ENCODE peak calls at places on chromosome 13, in five cellular contexts. Y, F, A, B and V are unnamed samples.

GRCh38 chr13:74683411-74683810 is 549.2 kb upstream of the KLF12 start:
- DNase-seq in A (no peak), B (no peak), Y (no peak), F (no peak), V (no peak)

GRCh38 chr13:99033814-99034213 is 56.0 kb upstream of the DOCK9 start:
- DNase-seq in A (peak), B (no peak), F (peak), Y (no peak), V (no peak)

GRCh38 chr13:49635599-49636433 is 7.5 kb downstream of the ARL11 start:
- DNase-seq in A (no peak), Y (no peak), F (no peak), B (no peak), V (no peak)

GRCh38 chr13:62278271-62278670 is 862.6 kb upstream of the PCDH20 start:
- DNase-seq in B (no peak), A (no peak), F (no peak), Y (no peak), V (no peak)

GRCh38 chr13:35252536-35253205 is 223.8 kb downstream of the MAB21L1 start:
- DNase-seq in A (no peak), B (no peak), F (no peak), Y (no peak), V (no peak)

GRCh38 chr13:44051923-44052322 is 172.2 kb downstream of the LACC1 start:
- DNase-seq in B (no peak), A (peak), Y (no peak), F (no peak), V (no peak)

GRCh38 chr13:73200432-73200831 is 141.6 kb downstream of the KLF5 start:
- DNase-seq in F (no peak), Y (no peak), A (peak), B (no peak), V (peak)

GRCh38 chr13:20822406-20822805 is 48.6 kb upstream of the EEF1AKMT1 start:
- DNase-seq in B (no peak), A (no peak), F (no peak), Y (no peak), V (no peak)

GRCh38 chr13:38602261-38602660 is 84.6 kb upstream of the FREM2 start:
- DNase-seq in F (no peak), B (no peak), Y (no peak), A (no peak), V (no peak)

GRCh38 chr13:37701972-37702371 is 103.4 kb upstream of the POSTN start:
- DNase-seq in Y (peak), F (no peak), B (no peak), A (peak), V (peak)

GRCh38 chr13:54241719-54242118 is 1213.1 kb downstream of the OLFM4 start:
- DNase-seq in B (no peak), Y (no peak), A (no peak), F (peak), V (no peak)

GRCh38 chr13:35179494-35179893 is 237.4 kb downstream of the NBEA start:
- DNase-seq in B (no peak), A (peak), Y (no peak), F (no peak), V (peak)

GRCh38 chr13:99655351-99656091 is 154.2 kb downstream of the TM9SF2 start:
- DNase-seq in F (no peak), B (no peak), Y (no peak), A (peak), V (no peak)

GRCh38 chr13:111658150-111659100 is 338.0 kb downstream of the TEX29 start:
- DNase-seq in Y (no peak), F (peak), A (no peak), B (no peak), V (peak)

GRCh38 chr13:66967825-66968597 is 262.1 kb downstream of the PCDH9 start:
- DNase-seq in Y (no peak), B (no peak), F (no peak), A (no peak), V (no peak)

GRCh38 chr13:113607477-113608245 is 23.1 kb downstream of the TFDP1 start:
- DNase-seq in B (no peak), Y (no peak), A (no peak), F (no peak), V (no peak)

GRCh38 chr13:67230774-67231480 is 791 bp upstream of the PCDH9 start:
- DNase-seq in F (peak), A (peak), B (no peak), Y (peak), V (peak)

GRCh38 chr13:48630291-48630690 is 23.4 kb upstream of the CYSLTR2 start:
- DNase-seq in Y (no peak), A (no peak), B (no peak), F (no peak), V (no peak)

GRCh38 chr13:112580912-112581311 is 7.0 kb downstream of the TUBGCP3 start:
- DNase-seq in A (no peak), F (no peak), B (no peak), Y (no peak), V (no peak)

GRCh38 chr13:48783181-48783630 is 129.5 kb downstream of the CYSLTR2 start:
- DNase-seq in B (no peak), A (peak), F (no peak), Y (peak), V (peak)

GRCh38 chr13:111367340-111367739 is 46.9 kb downstream of the TEX29 start:
- DNase-seq in A (no peak), Y (no peak), B (no peak), F (no peak), V (no peak)